ENCODE peak calls at places on chromosome 4, in four cellular contexts. One of them, this sample, is unnamed.

GRCh38 chr4:80615099-80615498 is 279.6 kb downstream of the CFAP299 start:
- DNase-seq in progenitor cell of endocrine pancreas: no peak
- DNase-seq in HFFc6: no peak
- DNase-seq in tibial nerve: no peak
- DNase-seq in this sample: no peak

GRCh38 chr4:163748474-163748873 is 254.0 kb downstream of the TMA16 start:
- DNase-seq in HFFc6: peak
- DNase-seq in progenitor cell of endocrine pancreas: no peak
- DNase-seq in tibial nerve: no peak
- DNase-seq in this sample: no peak

GRCh38 chr4:155377281-155377680 is 516 bp upstream of the MAP9 start:
- DNase-seq in progenitor cell of endocrine pancreas: no peak
- DNase-seq in HFFc6: no peak
- DNase-seq in tibial nerve: no peak
- DNase-seq in this sample: no peak

GRCh38 chr4:77821775-77822174 is 2.6 kb upstream of the CNOT6L start:
- DNase-seq in progenitor cell of endocrine pancreas: no peak
- DNase-seq in tibial nerve: no peak
- DNase-seq in HFFc6: no peak
- DNase-seq in this sample: no peak

GRCh38 chr4:72770708-72771107 is 201.7 kb upstream of the ADAMTS3 start:
- DNase-seq in tibial nerve: no peak
- DNase-seq in HFFc6: no peak
- DNase-seq in progenitor cell of endocrine pancreas: no peak
- DNase-seq in this sample: no peak

GRCh38 chr4:89657931-89658700 is 178.8 kb downstream of the SNCA start:
- DNase-seq in progenitor cell of endocrine pancreas: no peak
- DNase-seq in HFFc6: peak
- DNase-seq in tibial nerve: no peak
- DNase-seq in this sample: no peak

GRCh38 chr4:176906693-176907092 is 114.0 kb upstream of the VEGFC start:
- DNase-seq in tibial nerve: no peak
- DNase-seq in HFFc6: no peak
- DNase-seq in progenitor cell of endocrine pancreas: no peak
- DNase-seq in this sample: no peak

GRCh38 chr4:166421556-166422156 is 548.6 kb downstream of the TLL1 start:
- DNase-seq in HFFc6: peak
- DNase-seq in tibial nerve: no peak
- DNase-seq in progenitor cell of endocrine pancreas: no peak
- DNase-seq in this sample: no peak

GRCh38 chr4:129453524-129453923 is 357.6 kb downstream of the C4orf33 start:
- DNase-seq in progenitor cell of endocrine pancreas: no peak
- DNase-seq in tibial nerve: no peak
- DNase-seq in HFFc6: no peak
- DNase-seq in this sample: no peak

GRCh38 chr4:114041117-114041475 is 61.6 kb upstream of the ARSJ start:
- DNase-seq in HFFc6: peak
- DNase-seq in tibial nerve: no peak
- DNase-seq in progenitor cell of endocrine pancreas: no peak
- DNase-seq in this sample: no peak

GRCh38 chr4:95250544-95251137 is 298.1 kb downstream of the UNC5C start:
- DNase-seq in tibial nerve: no peak
- DNase-seq in progenitor cell of endocrine pancreas: no peak
- DNase-seq in HFFc6: no peak
- DNase-seq in this sample: no peak

GRCh38 chr4:159047478-159048165 is 55.3 kb upstream of the RAPGEF2 start:
- DNase-seq in progenitor cell of endocrine pancreas: no peak
- DNase-seq in tibial nerve: no peak
- DNase-seq in HFFc6: no peak
- DNase-seq in this sample: no peak

GRCh38 chr4:183823394-183823793 is 81.7 kb upstream of the STOX2 start:
- DNase-seq in progenitor cell of endocrine pancreas: no peak
- DNase-seq in tibial nerve: peak
- DNase-seq in HFFc6: peak
- DNase-seq in this sample: no peak

GRCh38 chr4:189615217-189615663 is 325.4 kb upstream of the FRG1 start:
- DNase-seq in tibial nerve: no peak
- DNase-seq in HFFc6: no peak
- DNase-seq in progenitor cell of endocrine pancreas: no peak
- DNase-seq in this sample: no peak

GRCh38 chr4:78092850-78093249 is 35.7 kb downstream of the FRAS1 start:
- DNase-seq in tibial nerve: no peak
- DNase-seq in HFFc6: no peak
- DNase-seq in progenitor cell of endocrine pancreas: no peak
- DNase-seq in this sample: no peak

DNA sequence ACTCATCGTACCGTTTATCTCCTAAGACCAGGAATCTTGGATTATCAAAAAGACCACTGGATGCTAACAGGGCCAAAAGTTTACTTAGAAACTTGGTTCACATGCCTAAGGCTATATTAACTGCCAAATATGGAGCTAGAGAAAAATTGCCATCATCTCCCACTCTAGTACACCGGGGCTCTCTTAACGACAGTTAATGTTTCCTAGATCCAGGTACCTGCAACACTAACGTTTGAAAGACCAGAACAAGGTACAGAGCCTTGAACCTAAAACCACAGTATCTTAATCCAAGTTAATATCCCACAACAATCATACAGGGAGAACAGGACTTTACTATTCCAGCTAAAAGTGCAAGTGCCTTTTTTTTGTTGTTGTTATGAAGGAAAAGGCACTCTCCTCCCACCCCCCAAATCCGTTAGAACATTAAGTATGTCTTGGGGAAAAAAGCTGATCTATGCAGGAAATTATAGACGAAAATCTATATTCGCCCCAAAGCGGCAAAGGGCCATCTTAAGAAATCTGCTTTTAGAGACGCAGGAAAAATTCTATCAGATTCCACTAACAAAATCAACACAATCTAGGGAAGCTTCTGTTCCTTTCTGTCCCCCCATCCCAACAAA is 1.3 kb downstream of the G3BP2 start:
- DNase-seq in tibial nerve: no peak
- DNase-seq in progenitor cell of endocrine pancreas: no peak
- DNase-seq in HFFc6: no peak
- DNase-seq in this sample: no peak
- TF ChIP-seq CTCF in tibial nerve: no peak
- TF ChIP-seq CTCF in progenitor cell of endocrine pancreas: no peak
- TF ChIP-seq CTCF in HFFc6: no peak
- TF ChIP-seq CTCF in this sample: no peak

GRCh38 chr4:18938343-18939109 is 917.0 kb upstream of the LCORL start:
- DNase-seq in progenitor cell of endocrine pancreas: no peak
- DNase-seq in tibial nerve: no peak
- DNase-seq in HFFc6: peak
- DNase-seq in this sample: no peak

GRCh38 chr4:18935956-18936355 is 914.4 kb upstream of the LCORL start:
- DNase-seq in progenitor cell of endocrine pancreas: no peak
- DNase-seq in HFFc6: no peak
- DNase-seq in tibial nerve: no peak
- DNase-seq in this sample: no peak

GRCh38 chr4:18934197-18934596 is 912.6 kb upstream of the LCORL start:
- DNase-seq in HFFc6: peak
- DNase-seq in tibial nerve: no peak
- DNase-seq in progenitor cell of endocrine pancreas: no peak
- DNase-seq in this sample: no peak

GRCh38 chr4:18937080-18937479 is 915.5 kb upstream of the LCORL start:
- DNase-seq in tibial nerve: no peak
- DNase-seq in HFFc6: no peak
- DNase-seq in progenitor cell of endocrine pancreas: no peak
- DNase-seq in this sample: no peak

DNA sequence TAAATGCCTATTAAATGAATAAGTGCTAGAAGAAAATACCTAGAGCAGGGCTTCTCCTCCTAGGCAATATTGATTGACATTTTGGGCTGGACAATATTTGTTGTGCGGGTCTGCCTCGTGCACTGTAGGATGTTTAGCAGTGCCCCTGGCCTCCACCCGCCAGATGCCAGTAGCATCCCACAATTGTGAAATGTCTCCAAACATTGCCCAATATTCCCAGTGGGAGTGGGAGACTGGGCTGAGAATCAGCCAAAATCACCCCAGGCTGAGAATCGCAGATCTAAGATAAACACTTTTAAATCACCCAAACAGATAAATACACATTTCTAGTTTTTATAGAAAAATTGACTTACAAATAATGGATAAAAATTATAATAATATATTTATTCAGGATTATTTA is 916.2 kb upstream of the LCORL start:
- DNase-seq in HFFc6: no peak
- DNase-seq in tibial nerve: no peak
- DNase-seq in progenitor cell of endocrine pancreas: no peak
- DNase-seq in this sample: no peak
- TF ChIP-seq CTCF in HFFc6: no peak
- TF ChIP-seq CTCF in tibial nerve: no peak
- TF ChIP-seq CTCF in progenitor cell of endocrine pancreas: no peak
- TF ChIP-seq CTCF in this sample: no peak

DNA sequence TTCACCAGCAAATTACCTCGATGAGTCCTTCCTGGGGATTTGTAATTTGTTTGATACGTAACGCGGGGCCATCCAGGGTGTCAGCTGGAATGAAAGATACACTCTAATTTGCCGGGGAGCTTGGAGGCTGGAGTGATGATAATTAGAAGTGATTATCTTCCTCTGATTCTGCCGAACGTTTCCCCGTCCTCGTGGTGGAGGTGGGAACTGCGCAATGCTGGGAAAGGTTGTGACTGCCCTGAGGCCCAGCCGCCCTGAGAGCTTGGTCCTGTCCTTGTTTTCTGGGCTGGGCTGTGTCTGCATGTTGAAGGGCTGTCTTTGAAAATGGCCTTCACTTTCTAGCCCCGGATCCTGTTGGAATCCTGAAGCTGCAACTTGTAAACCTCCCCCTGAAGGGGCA is 48.0 kb downstream of the SORCS2 start:
- DNase-seq in HFFc6: no peak
- DNase-seq in tibial nerve: no peak
- DNase-seq in progenitor cell of endocrine pancreas: no peak
- DNase-seq in this sample: no peak
- TF ChIP-seq CTCF in HFFc6: peak
- TF ChIP-seq CTCF in tibial nerve: no peak
- TF ChIP-seq CTCF in progenitor cell of endocrine pancreas: no peak
- TF ChIP-seq CTCF in this sample: no peak

DNA sequence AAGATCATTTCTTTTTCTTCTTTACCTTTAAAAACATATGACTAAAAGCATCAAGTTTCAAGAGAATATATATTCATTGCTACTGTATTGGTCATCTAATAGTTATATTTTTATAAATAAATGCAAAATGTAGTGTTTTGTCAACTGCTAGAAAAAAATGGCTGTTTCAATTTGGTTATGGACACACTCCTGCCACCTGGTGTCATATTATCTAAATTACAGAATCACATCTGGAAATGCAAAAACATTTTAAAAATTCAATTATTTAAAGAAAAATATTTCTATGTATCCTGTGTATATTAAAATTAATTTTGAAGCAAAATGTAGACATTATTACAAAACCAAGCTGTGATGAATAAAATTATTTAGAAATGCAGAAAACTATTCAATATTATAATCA is 329.4 kb upstream of the PCDH18 start:
- DNase-seq in progenitor cell of endocrine pancreas: no peak
- DNase-seq in tibial nerve: no peak
- DNase-seq in HFFc6: peak
- DNase-seq in this sample: no peak
- TF ChIP-seq CTCF in progenitor cell of endocrine pancreas: peak
- TF ChIP-seq CTCF in tibial nerve: peak
- TF ChIP-seq CTCF in HFFc6: peak
- TF ChIP-seq CTCF in this sample: peak

GRCh38 chr4:1345905-1346780 is 865 bp upstream of the UVSSA start:
- DNase-seq in HFFc6: peak
- DNase-seq in tibial nerve: peak
- DNase-seq in progenitor cell of endocrine pancreas: peak
- DNase-seq in this sample: peak
- TF ChIP-seq CTCF in HFFc6: no peak
- TF ChIP-seq CTCF in tibial nerve: no peak
- TF ChIP-seq CTCF in progenitor cell of endocrine pancreas: peak
- TF ChIP-seq CTCF in this sample: no peak

DNA sequence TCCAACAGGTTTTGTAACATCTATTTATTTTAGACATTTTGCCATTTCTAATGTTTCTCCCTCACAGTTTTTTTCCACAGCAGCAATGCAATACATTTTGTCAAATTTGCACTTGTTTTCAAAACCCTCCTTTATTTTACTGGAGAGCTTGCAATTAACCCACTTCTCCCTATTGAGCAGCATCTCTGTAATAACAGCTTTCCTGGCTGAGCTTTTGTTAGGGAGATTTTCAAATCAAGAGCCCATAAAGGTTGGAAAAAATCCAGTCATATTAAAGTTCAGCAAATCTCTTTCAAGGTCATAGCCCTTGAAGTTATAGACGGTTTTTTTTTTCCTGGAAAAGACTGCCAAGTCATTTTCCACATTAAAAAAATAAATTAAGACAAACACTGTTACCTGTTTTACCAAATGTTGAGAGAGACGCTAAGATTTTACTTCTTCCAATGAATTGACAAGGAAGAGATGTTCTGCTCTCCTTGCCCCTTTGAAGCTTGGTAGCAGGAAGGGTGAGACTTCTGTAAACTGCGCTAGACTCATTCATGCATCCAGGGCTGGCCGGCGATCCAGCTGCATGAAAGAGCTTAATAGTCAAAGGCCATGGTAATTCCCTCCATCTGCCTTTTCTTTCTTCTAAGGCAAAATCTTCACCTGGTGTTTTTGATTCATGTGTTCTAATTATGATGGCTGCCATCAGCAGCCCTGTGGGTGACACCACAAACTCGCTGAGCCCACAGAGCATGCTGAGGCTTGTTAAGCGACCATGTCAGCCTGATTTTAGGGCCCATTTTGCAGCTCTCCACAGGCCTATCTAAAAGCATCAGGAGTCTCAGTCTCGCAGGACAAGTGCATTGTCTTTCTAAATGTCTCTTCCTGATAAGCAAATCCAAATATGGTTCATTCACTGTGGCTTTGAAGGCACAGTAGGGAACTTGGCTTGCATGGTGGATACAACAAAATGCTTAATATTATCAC is 450.3 kb upstream of the TENM3 start:
- DNase-seq in progenitor cell of endocrine pancreas: no peak
- DNase-seq in tibial nerve: no peak
- DNase-seq in HFFc6: no peak
- DNase-seq in this sample: no peak
- TF ChIP-seq CTCF in progenitor cell of endocrine pancreas: no peak
- TF ChIP-seq CTCF in tibial nerve: no peak
- TF ChIP-seq CTCF in HFFc6: no peak
- TF ChIP-seq CTCF in this sample: no peak

DNA sequence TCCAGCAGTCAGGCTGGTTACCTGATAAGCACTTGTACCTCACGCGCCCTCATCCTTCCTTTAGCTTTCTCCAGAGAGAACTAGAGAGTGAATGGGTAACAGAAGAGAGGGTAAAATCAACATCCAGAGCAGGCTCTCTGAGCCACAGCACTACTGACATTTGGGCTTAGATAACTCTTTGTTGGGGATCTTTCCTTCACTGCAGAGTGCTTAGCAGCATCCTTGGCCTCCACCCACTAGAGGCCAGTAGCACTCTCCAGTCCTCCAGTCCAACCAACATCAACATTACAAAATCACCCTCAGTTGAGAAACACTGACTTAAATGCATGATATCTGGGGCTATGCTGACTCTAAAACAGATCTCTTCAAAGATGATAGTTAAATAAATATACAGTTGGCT is 220.7 kb downstream of the TACR3 start:
- DNase-seq in HFFc6: peak
- DNase-seq in tibial nerve: no peak
- DNase-seq in progenitor cell of endocrine pancreas: no peak
- DNase-seq in this sample: no peak
- TF ChIP-seq CTCF in HFFc6: peak
- TF ChIP-seq CTCF in tibial nerve: no peak
- TF ChIP-seq CTCF in progenitor cell of endocrine pancreas: no peak
- TF ChIP-seq CTCF in this sample: no peak

GRCh38 chr4:153480704-153481103 is 14.5 kb downstream of the TMEM131L start:
- DNase-seq in tibial nerve: no peak
- DNase-seq in HFFc6: no peak
- DNase-seq in progenitor cell of endocrine pancreas: no peak
- DNase-seq in this sample: no peak
- TF ChIP-seq CTCF in tibial nerve: no peak
- TF ChIP-seq CTCF in HFFc6: no peak
- TF ChIP-seq CTCF in progenitor cell of endocrine pancreas: no peak
- TF ChIP-seq CTCF in this sample: no peak

This sample was measured in endothelial cell.